ENCODE peak calls at places on chromosome 14, in nine cellular contexts. One of them, this sample, is unnamed.

GRCh38 chr14:91123201-91123600 is 9.3 kb downstream of the DGLUCY start:
- DNase-seq in aorta: no peak
- DNase-seq in ovary: no peak
- DNase-seq in stimulated activated CD8-positive, alpha-beta memory T cell treated with anti-CD3 and anti-CD28 coated beads, Interleukin-12 subunit alpha, Interleukin-12 subunit beta, amount 100 ng/mL, for 4 hours: no peak
- DNase-seq in neuronal stem cell: no peak
- DNase-seq in adrenal gland: no peak
- DNase-seq in NCI-H2081: no peak
- DNase-seq in NCI-H1930: no peak
- DNase-seq in fibroblast of pulmonary artery: no peak
- DNase-seq in this sample: no peak

GRCh38 chr14:66628646-66629045 is 120.7 kb downstream of the GPHN start:
- DNase-seq in fibroblast of pulmonary artery: peak; percentile 25
- DNase-seq in neuronal stem cell: no peak
- DNase-seq in ovary: no peak
- DNase-seq in NCI-H1930: no peak
- DNase-seq in NCI-H2081: no peak
- DNase-seq in aorta: no peak
- DNase-seq in stimulated activated CD8-positive, alpha-beta memory T cell treated with anti-CD3 and anti-CD28 coated beads, Interleukin-12 subunit alpha, Interleukin-12 subunit beta, amount 100 ng/mL, for 4 hours: no peak
- DNase-seq in adrenal gland: no peak
- DNase-seq in this sample: no peak

GRCh38 chr14:80805136-80805535 is 136.4 kb downstream of the CEP128 start:
- DNase-seq in neuronal stem cell: no peak
- DNase-seq in ovary: no peak
- DNase-seq in adrenal gland: no peak
- DNase-seq in aorta: no peak
- DNase-seq in NCI-H1930: no peak
- DNase-seq in NCI-H2081: no peak
- DNase-seq in stimulated activated CD8-positive, alpha-beta memory T cell treated with anti-CD3 and anti-CD28 coated beads, Interleukin-12 subunit alpha, Interleukin-12 subunit beta, amount 100 ng/mL, for 4 hours: no peak
- DNase-seq in fibroblast of pulmonary artery: no peak
- DNase-seq in this sample: no peak

GRCh38 chr14:61090432-61091216 is 109.6 kb downstream of the SLC38A6 start:
- DNase-seq in neuronal stem cell: no peak
- DNase-seq in ovary: no peak
- DNase-seq in fibroblast of pulmonary artery: no peak
- DNase-seq in NCI-H2081: no peak
- DNase-seq in stimulated activated CD8-positive, alpha-beta memory T cell treated with anti-CD3 and anti-CD28 coated beads, Interleukin-12 subunit alpha, Interleukin-12 subunit beta, amount 100 ng/mL, for 4 hours: no peak
- DNase-seq in NCI-H1930: no peak
- DNase-seq in aorta: no peak
- DNase-seq in adrenal gland: peak; percentile 28
- DNase-seq in this sample: no peak

GRCh38 chr14:81275305-81275950 is 54.7 kb upstream of the GTF2A1 start:
- DNase-seq in ovary: no peak
- DNase-seq in fibroblast of pulmonary artery: no peak
- DNase-seq in neuronal stem cell: no peak
- DNase-seq in adrenal gland: no peak
- DNase-seq in NCI-H1930: no peak
- DNase-seq in NCI-H2081: no peak
- DNase-seq in stimulated activated CD8-positive, alpha-beta memory T cell treated with anti-CD3 and anti-CD28 coated beads, Interleukin-12 subunit alpha, Interleukin-12 subunit beta, amount 100 ng/mL, for 4 hours: no peak
- DNase-seq in aorta: no peak
- DNase-seq in this sample: no peak

GRCh38 chr14:88983755-88984154 is 159.3 kb downstream of the TTC8 start:
- DNase-seq in adrenal gland: peak; percentile 65
- DNase-seq in stimulated activated CD8-positive, alpha-beta memory T cell treated with anti-CD3 and anti-CD28 coated beads, Interleukin-12 subunit alpha, Interleukin-12 subunit beta, amount 100 ng/mL, for 4 hours: no peak
- DNase-seq in aorta: no peak
- DNase-seq in fibroblast of pulmonary artery: peak; percentile 88
- DNase-seq in NCI-H1930: no peak
- DNase-seq in NCI-H2081: no peak
- DNase-seq in neuronal stem cell: no peak
- DNase-seq in ovary: no peak
- DNase-seq in this sample: peak; percentile 51

GRCh38 chr14:38808734-38809455 is 294.1 kb downstream of the SEC23A start:
- DNase-seq in NCI-H1930: no peak
- DNase-seq in stimulated activated CD8-positive, alpha-beta memory T cell treated with anti-CD3 and anti-CD28 coated beads, Interleukin-12 subunit alpha, Interleukin-12 subunit beta, amount 100 ng/mL, for 4 hours: no peak
- DNase-seq in fibroblast of pulmonary artery: no peak
- DNase-seq in aorta: no peak
- DNase-seq in ovary: no peak
- DNase-seq in adrenal gland: no peak
- DNase-seq in NCI-H2081: no peak
- DNase-seq in neuronal stem cell: no peak
- DNase-seq in this sample: no peak

GRCh38 chr14:36518586-36519430 is 1.2 kb downstream of the NKX2-1 start:
- DNase-seq in adrenal gland: no peak
- DNase-seq in fibroblast of pulmonary artery: no peak
- DNase-seq in NCI-H1930: no peak
- DNase-seq in ovary: no peak
- DNase-seq in aorta: no peak
- DNase-seq in stimulated activated CD8-positive, alpha-beta memory T cell treated with anti-CD3 and anti-CD28 coated beads, Interleukin-12 subunit alpha, Interleukin-12 subunit beta, amount 100 ng/mL, for 4 hours: no peak
- DNase-seq in NCI-H2081: no peak
- DNase-seq in neuronal stem cell: peak; percentile 30
- DNase-seq in this sample: peak; percentile 22

GRCh38 chr14:46306267-46306666 is 345.3 kb downstream of the RPL10L start:
- DNase-seq in aorta: no peak
- DNase-seq in ovary: no peak
- DNase-seq in NCI-H1930: no peak
- DNase-seq in fibroblast of pulmonary artery: no peak
- DNase-seq in NCI-H2081: no peak
- DNase-seq in adrenal gland: no peak
- DNase-seq in stimulated activated CD8-positive, alpha-beta memory T cell treated with anti-CD3 and anti-CD28 coated beads, Interleukin-12 subunit alpha, Interleukin-12 subunit beta, amount 100 ng/mL, for 4 hours: no peak
- DNase-seq in neuronal stem cell: no peak
- DNase-seq in this sample: no peak

GRCh38 chr14:52824479-52824878 is 33.1 kb upstream of the GNPNAT1 start:
- DNase-seq in stimulated activated CD8-positive, alpha-beta memory T cell treated with anti-CD3 and anti-CD28 coated beads, Interleukin-12 subunit alpha, Interleukin-12 subunit beta, amount 100 ng/mL, for 4 hours: no peak
- DNase-seq in neuronal stem cell: no peak
- DNase-seq in aorta: no peak
- DNase-seq in NCI-H2081: no peak
- DNase-seq in fibroblast of pulmonary artery: no peak
- DNase-seq in ovary: no peak
- DNase-seq in adrenal gland: no peak
- DNase-seq in NCI-H1930: no peak
- DNase-seq in this sample: no peak

GRCh38 chr14:64210211-64210610 is 84.0 kb downstream of the ESR2 start:
- DNase-seq in NCI-H1930: no peak
- DNase-seq in adrenal gland: no peak
- DNase-seq in fibroblast of pulmonary artery: no peak
- DNase-seq in neuronal stem cell: no peak
- DNase-seq in NCI-H2081: no peak
- DNase-seq in ovary: no peak
- DNase-seq in aorta: no peak
- DNase-seq in stimulated activated CD8-positive, alpha-beta memory T cell treated with anti-CD3 and anti-CD28 coated beads, Interleukin-12 subunit alpha, Interleukin-12 subunit beta, amount 100 ng/mL, for 4 hours: no peak
- DNase-seq in this sample: no peak

GRCh38 chr14:38285962-38286361 is 30.1 kb upstream of the CLEC14A start:
- DNase-seq in adrenal gland: no peak
- DNase-seq in NCI-H1930: no peak
- DNase-seq in NCI-H2081: no peak
- DNase-seq in fibroblast of pulmonary artery: peak; percentile 87
- DNase-seq in aorta: no peak
- DNase-seq in ovary: no peak
- DNase-seq in neuronal stem cell: no peak
- DNase-seq in stimulated activated CD8-positive, alpha-beta memory T cell treated with anti-CD3 and anti-CD28 coated beads, Interleukin-12 subunit alpha, Interleukin-12 subunit beta, amount 100 ng/mL, for 4 hours: no peak
- DNase-seq in this sample: no peak

GRCh38 chr14:23582906-23583760 is 4.5 kb upstream of the JPH4 start:
- DNase-seq in fibroblast of pulmonary artery: no peak
- DNase-seq in NCI-H1930: no peak
- DNase-seq in aorta: no peak
- DNase-seq in adrenal gland: no peak
- DNase-seq in ovary: no peak
- DNase-seq in stimulated activated CD8-positive, alpha-beta memory T cell treated with anti-CD3 and anti-CD28 coated beads, Interleukin-12 subunit alpha, Interleukin-12 subunit beta, amount 100 ng/mL, for 4 hours: no peak
- DNase-seq in neuronal stem cell: no peak
- DNase-seq in NCI-H2081: no peak
- DNase-seq in this sample: no peak

GRCh38 chr14:46487582-46488350 is 163.8 kb downstream of the RPL10L start:
- DNase-seq in adrenal gland: no peak
- DNase-seq in NCI-H1930: no peak
- DNase-seq in fibroblast of pulmonary artery: no peak
- DNase-seq in stimulated activated CD8-positive, alpha-beta memory T cell treated with anti-CD3 and anti-CD28 coated beads, Interleukin-12 subunit alpha, Interleukin-12 subunit beta, amount 100 ng/mL, for 4 hours: no peak
- DNase-seq in NCI-H2081: no peak
- DNase-seq in neuronal stem cell: no peak
- DNase-seq in ovary: no peak
- DNase-seq in aorta: no peak
- DNase-seq in this sample: no peak

GRCh38 chr14:55684956-55685584 is 105.1 kb downstream of the KTN1 start:
- DNase-seq in neuronal stem cell: no peak
- DNase-seq in NCI-H1930: no peak
- DNase-seq in aorta: no peak
- DNase-seq in ovary: no peak
- DNase-seq in fibroblast of pulmonary artery: no peak
- DNase-seq in NCI-H2081: no peak
- DNase-seq in stimulated activated CD8-positive, alpha-beta memory T cell treated with anti-CD3 and anti-CD28 coated beads, Interleukin-12 subunit alpha, Interleukin-12 subunit beta, amount 100 ng/mL, for 4 hours: no peak
- DNase-seq in adrenal gland: no peak
- DNase-seq in this sample: no peak

GRCh38 chr14:99244299-99244959 is 27.6 kb downstream of the BCL11B start:
- DNase-seq in adrenal gland: no peak
- DNase-seq in stimulated activated CD8-positive, alpha-beta memory T cell treated with anti-CD3 and anti-CD28 coated beads, Interleukin-12 subunit alpha, Interleukin-12 subunit beta, amount 100 ng/mL, for 4 hours: no peak
- DNase-seq in ovary: no peak
- DNase-seq in fibroblast of pulmonary artery: no peak
- DNase-seq in NCI-H2081: no peak
- DNase-seq in neuronal stem cell: no peak
- DNase-seq in NCI-H1930: no peak
- DNase-seq in aorta: no peak
- DNase-seq in this sample: no peak

GRCh38 chr14:22883191-22883976 is at the start of gene REM2:
- DNase-seq in fibroblast of pulmonary artery: no peak
- DNase-seq in NCI-H2081: no peak
- DNase-seq in ovary: no peak
- DNase-seq in stimulated activated CD8-positive, alpha-beta memory T cell treated with anti-CD3 and anti-CD28 coated beads, Interleukin-12 subunit alpha, Interleukin-12 subunit beta, amount 100 ng/mL, for 4 hours: no peak
- DNase-seq in aorta: no peak
- DNase-seq in adrenal gland: no peak
- DNase-seq in NCI-H1930: no peak
- DNase-seq in neuronal stem cell: no peak
- DNase-seq in this sample: no peak

GRCh38 chr14:59435106-59435505 is 30.1 kb downstream of the GPR135 start:
- DNase-seq in NCI-H2081: no peak
- DNase-seq in neuronal stem cell: no peak
- DNase-seq in NCI-H1930: no peak
- DNase-seq in fibroblast of pulmonary artery: no peak
- DNase-seq in aorta: no peak
- DNase-seq in ovary: no peak
- DNase-seq in adrenal gland: no peak
- DNase-seq in stimulated activated CD8-positive, alpha-beta memory T cell treated with anti-CD3 and anti-CD28 coated beads, Interleukin-12 subunit alpha, Interleukin-12 subunit beta, amount 100 ng/mL, for 4 hours: no peak
- DNase-seq in this sample: no peak

GRCh38 chr14:85974602-85975001 is 444.7 kb downstream of the FLRT2 start:
- DNase-seq in fibroblast of pulmonary artery: no peak
- DNase-seq in aorta: no peak
- DNase-seq in neuronal stem cell: no peak
- DNase-seq in stimulated activated CD8-positive, alpha-beta memory T cell treated with anti-CD3 and anti-CD28 coated beads, Interleukin-12 subunit alpha, Interleukin-12 subunit beta, amount 100 ng/mL, for 4 hours: no peak
- DNase-seq in NCI-H2081: no peak
- DNase-seq in NCI-H1930: no peak
- DNase-seq in adrenal gland: no peak
- DNase-seq in ovary: no peak
- DNase-seq in this sample: no peak

GRCh38 chr14:104680806-104681688 is 8.4 kb upstream of the INF2 start:
- DNase-seq in aorta: no peak
- DNase-seq in adrenal gland: peak; percentile 91
- DNase-seq in stimulated activated CD8-positive, alpha-beta memory T cell treated with anti-CD3 and anti-CD28 coated beads, Interleukin-12 subunit alpha, Interleukin-12 subunit beta, amount 100 ng/mL, for 4 hours: no peak
- DNase-seq in neuronal stem cell: no peak
- DNase-seq in ovary: no peak
- DNase-seq in NCI-H1930: no peak
- DNase-seq in fibroblast of pulmonary artery: peak; percentile 74
- DNase-seq in NCI-H2081: no peak
- DNase-seq in this sample: peak; percentile 68

GRCh38 chr14:22808388-22809209 is 6.6 kb downstream of the SLC7A7 start:
- DNase-seq in NCI-H2081: no peak
- DNase-seq in aorta: no peak
- DNase-seq in neuronal stem cell: no peak
- DNase-seq in adrenal gland: no peak
- DNase-seq in ovary: no peak
- DNase-seq in stimulated activated CD8-positive, alpha-beta memory T cell treated with anti-CD3 and anti-CD28 coated beads, Interleukin-12 subunit alpha, Interleukin-12 subunit beta, amount 100 ng/mL, for 4 hours: no peak
- DNase-seq in NCI-H1930: no peak
- DNase-seq in fibroblast of pulmonary artery: no peak
- DNase-seq in this sample: no peak

GRCh38 chr14:36626150-36626549 is 35.5 kb upstream of the PAX9 start:
- DNase-seq in ovary: no peak
- DNase-seq in adrenal gland: no peak
- DNase-seq in fibroblast of pulmonary artery: no peak
- DNase-seq in neuronal stem cell: no peak
- DNase-seq in NCI-H1930: no peak
- DNase-seq in NCI-H2081: no peak
- DNase-seq in stimulated activated CD8-positive, alpha-beta memory T cell treated with anti-CD3 and anti-CD28 coated beads, Interleukin-12 subunit alpha, Interleukin-12 subunit beta, amount 100 ng/mL, for 4 hours: no peak
- DNase-seq in aorta: no peak
- DNase-seq in this sample: no peak